ENCODE peak calls at places on chromosomes 16 and 17, in ten cellular contexts. S is skeletal muscle cell; F is amniotic stem cell; B is EL; H is BE2C; V is activated CD4-positive, alpha-beta T cell treated with anti-CD3 and anti-CD28 coated beads, Interleukin-2, amount 50 U/mL, for 1 hour; O is progenitor cell of endocrine pancreas; X is upper lobe of right lung; N is stimulated activated CD4-positive, alpha-beta T cell treated with anti-CD3 and anti-CD28 coated beads, TNF-alpha, amount 100 ng/mL, for 1 hour; L is cardiac fibroblast. G is an unnamed sample.

GRCh38 chr17:58344047-58344790 is 7.8 kb downstream of the SUPT4H1 start:
- DNase-seq in S (no peak), F (no peak), B (no peak), H (no peak), V (peak; percentile 80), O (no peak), X (peak; percentile 55), N (peak; percentile 83), L (no peak), G (no peak)

GRCh38 chr17:62668091-62668804 is 40.8 kb downstream of the MRC2 start:
- DNase-seq in S (no peak), F (no peak), B (no peak), H (peak; percentile 88), V (no peak), O (no peak), X (peak; percentile 35), N (no peak), L (peak; percentile 45), G (no peak)

GRCh38 chr16:4172070-4172469 is 55.8 kb upstream of the ADCY9 start:
- DNase-seq in S (no peak), F (no peak), B (peak; percentile 74), H (no peak), V (no peak), O (no peak), X (no peak), N (no peak), L (peak; percentile 78), G (no peak)

GRCh38 chr17:2264023-2264860 is 39.3 kb downstream of the SMG6 start:
- DNase-seq in S (peak; percentile 78), F (no peak), B (no peak), H (no peak), V (no peak), O (no peak), X (no peak), N (no peak), L (peak; percentile 33), G (no peak)

GRCh38 chr17:77375917-77376651 is 235.3 kb downstream of the SEC14L1 start:
- DNase-seq in S (peak; percentile 89), F (peak; percentile 60), B (peak; percentile 80), H (peak; percentile 78), V (peak; percentile 55), O (no peak), X (no peak), N (no peak), L (peak; percentile 61), G (no peak)

GRCh38 chr17:3546997-3547396 is 10.6 kb downstream of the TRPV3 start:
- DNase-seq in S (no peak), F (no peak), B (no peak), H (no peak), V (no peak), O (no peak), X (no peak), N (no peak), L (no peak), G (no peak)

GRCh38 chr16:82440336-82440735 is 186.4 kb upstream of the CDH13 start:
- DNase-seq in S (no peak), F (no peak), B (no peak), H (no peak), V (no peak), O (no peak), X (no peak), N (no peak), L (no peak), G (no peak)

GRCh38 chr17:39231587-39232551 is 6.1 kb upstream of the STAC2 start:
- DNase-seq in S (no peak), F (no peak), B (peak; percentile 55), H (peak; percentile 84), V (peak; percentile 52), O (peak; percentile 43), X (peak; percentile 81), N (peak; percentile 18), L (peak; percentile 53), G (no peak)

GRCh38 chr17:59618894-59619312 is 792 bp upstream of the CLTC start:
- DNase-seq in S (peak; percentile 89), F (no peak), B (no peak), H (no peak), V (no peak), O (no peak), X (no peak), N (no peak), L (no peak), G (no peak)

GRCh38 chr16:1163567-1164055 is 10.7 kb downstream of the CACNA1H start:
- DNase-seq in S (no peak), F (no peak), B (peak; percentile 26), H (no peak), V (no peak), O (no peak), X (no peak), N (no peak), L (peak; percentile 24), G (no peak)

GRCh38 chr17:33291248-33292183 is 1.6 kb downstream of the ASIC2 start:
- DNase-seq in S (no peak), F (no peak), B (peak; percentile 22), H (peak; percentile 30), V (no peak), O (peak; percentile 20), X (peak; percentile 61), N (no peak), L (peak; percentile 45), G (no peak)

GRCh38 chr17:82844796-82845162 is 5.0 kb upstream of the ZNF750 start:
- DNase-seq in S (no peak), F (no peak), B (no peak), H (no peak), V (no peak), O (no peak), X (no peak), N (no peak), L (no peak), G (no peak)

GRCh38 chr16:79139799-79140198 is 460.7 kb downstream of the MAF start:
- DNase-seq in S (no peak), F (no peak), B (no peak), H (no peak), V (no peak), O (no peak), X (no peak), N (no peak), L (no peak), G (no peak)

GRCh38 chr16:84446086-84446485 is 58.4 kb downstream of the MEAK7 start:
- DNase-seq in S (no peak), F (peak; percentile 5), B (no peak), H (no peak), V (no peak), O (no peak), X (no peak), N (no peak), L (peak; percentile 37), G (no peak)

GRCh38 chr17:70552230-70552981 is 383.1 kb downstream of the KCNJ2 start:
- DNase-seq in S (peak; percentile 6), F (peak; percentile 40), B (peak; percentile 42), H (no peak), V (no peak), O (no peak), X (no peak), N (no peak), L (peak; percentile 72), G (peak; percentile 20)

GRCh38 chr17:50064253-50064991 is 8.5 kb downstream of the ITGA3 start:
- DNase-seq in S (peak; percentile 88), F (peak; percentile 97), B (peak; percentile 100), H (no peak), V (no peak), O (no peak), X (peak; percentile 82), N (no peak), L (peak; percentile 98), G (no peak)

GRCh38 chr16:825298-826061 is 24.9 kb upstream of the GNG13 start:
- DNase-seq in S (no peak), F (peak; percentile 14), B (no peak), H (peak; percentile 50), V (no peak), O (no peak), X (no peak), N (no peak), L (no peak), G (no peak)

GRCh38 chr17:10633738-10634379 is 23.2 kb downstream of the MYH3 start:
- DNase-seq in S (no peak), F (no peak), B (no peak), H (no peak), V (no peak), O (no peak), X (no peak), N (no peak), L (no peak), G (no peak)

GRCh38 chr16:22771551-22771950 is 42.4 kb upstream of the HS3ST2 start:
- DNase-seq in S (no peak), F (no peak), B (no peak), H (no peak), V (no peak), O (no peak), X (no peak), N (no peak), L (no peak), G (no peak)

GRCh38 chr16:2339521-2340484 is 725 bp downstream of the ABCA3 start:
- DNase-seq in S (no peak), F (no peak), B (peak; percentile 51), H (peak; percentile 91), V (peak; percentile 37), O (peak; percentile 39), X (peak; percentile 89), N (no peak), L (peak; percentile 13), G (no peak)

GRCh38 chr17:40241435-40241834 is 22.3 kb downstream of the WIPF2 start:
- DNase-seq in S (no peak), F (no peak), B (no peak), H (no peak), V (no peak), O (no peak), X (no peak), N (no peak), L (no peak), G (no peak)

GRCh38 chr17:44346064-44346844 is 1.2 kb downstream of the GRN start:
- DNase-seq in S (no peak), F (no peak), B (no peak), H (no peak), V (no peak), O (no peak), X (no peak), N (no peak), L (no peak), G (no peak)

GRCh38 chr17:49015924-49016774 is 19.0 kb downstream of the IGF2BP1 start:
- DNase-seq in S (no peak), F (no peak), B (no peak), H (no peak), V (no peak), O (no peak), X (no peak), N (no peak), L (no peak), G (no peak)

GRCh38 chr17:76537578-76538280 is at the start of gene CYGB:
- DNase-seq in S (no peak), F (no peak), B (no peak), H (peak; percentile 92), V (no peak), O (no peak), X (peak; percentile 75), N (no peak), L (peak; percentile 62), G (no peak)

GRCh38 chr17:19762515-19762961 is 14.4 kb upstream of the ALDH3A1 start:
- DNase-seq in S (no peak), F (peak; percentile 53), B (peak; percentile 42), H (peak; percentile 51), V (peak; percentile 59), O (peak; percentile 72), X (peak; percentile 88), N (peak; percentile 40), L (peak; percentile 69), G (peak; percentile 50)

GRCh38 chr17:57468932-57469775 is 212.8 kb downstream of the MSI2 start:
- DNase-seq in S (no peak), F (no peak), B (no peak), H (no peak), V (no peak), O (no peak), X (no peak), N (no peak), L (no peak), G (no peak)

GRCh38 chr16:2033057-2033911 is 6.6 kb downstream of the NHERF2 start:
- DNase-seq in S (no peak), F (peak; percentile 47), B (peak; percentile 80), H (no peak), V (no peak), O (no peak), X (peak; percentile 78), N (no peak), L (peak; percentile 76), G (no peak)

GRCh38 chr16:14358697-14359305 is 271.3 kb downstream of the PARN start:
- DNase-seq in S (no peak), F (no peak), B (no peak), H (no peak), V (no peak), O (no peak), X (no peak), N (no peak), L (no peak), G (no peak)

G was measured in iPS DF 6.9.